ENCODE peak calls at places on chromosomes 12 and 14, in five cellular contexts. One of them, this sample, is unnamed.

GRCh38 chr12:1777798-1778197 is 42.6 kb upstream of the LRTM2 start:
- DNase-seq in fibroblast of lung: peak; percentile 73
- DNase-seq in cardiac muscle cell: no peak
- DNase-seq in GM13977: no peak
- DNase-seq in foreskin fibroblast: peak; percentile 65
- DNase-seq in this sample: no peak

GRCh38 chr12:25855716-25856115 is 102.8 kb upstream of the RASSF8 start:
- DNase-seq in fibroblast of lung: peak; percentile 26
- DNase-seq in cardiac muscle cell: no peak
- DNase-seq in GM13977: no peak
- DNase-seq in foreskin fibroblast: peak; percentile 36
- DNase-seq in this sample: no peak

GRCh38 chr14:32202941-32203882 is at the start of gene RNU6-8:
- DNase-seq in fibroblast of lung: peak; percentile 91
- DNase-seq in cardiac muscle cell: peak; percentile 97
- DNase-seq in GM13977: peak; percentile 83
- DNase-seq in foreskin fibroblast: peak; percentile 59
- DNase-seq in this sample: peak; percentile 79

GRCh38 chr14:68088463-68088862 is 268.9 kb downstream of the RAD51B start:
- DNase-seq in fibroblast of lung: peak; percentile 69
- DNase-seq in cardiac muscle cell: no peak
- DNase-seq in GM13977: no peak
- DNase-seq in foreskin fibroblast: no peak
- DNase-seq in this sample: no peak

GRCh38 chr12:51752490-51752889 is 96.0 kb downstream of the FIGNL2 start:
- DNase-seq in fibroblast of lung: peak; percentile 76
- DNase-seq in cardiac muscle cell: peak; percentile 60
- DNase-seq in GM13977: no peak
- DNase-seq in foreskin fibroblast: peak; percentile 87
- DNase-seq in this sample: no peak

GRCh38 chr12:55446334-55446733 is 2.5 kb downstream of the OR6C2 start:
- DNase-seq in fibroblast of lung: no peak
- DNase-seq in cardiac muscle cell: peak; percentile 3
- DNase-seq in GM13977: no peak
- DNase-seq in foreskin fibroblast: no peak
- DNase-seq in this sample: no peak

GRCh38 chr14:68576496-68577244 is 216.2 kb downstream of the ZFP36L1 start:
- DNase-seq in fibroblast of lung: peak; percentile 41
- DNase-seq in cardiac muscle cell: no peak
- DNase-seq in GM13977: no peak
- DNase-seq in foreskin fibroblast: peak; percentile 89
- DNase-seq in this sample: no peak

GRCh38 chr12:44206045-44206444 is 370.2 kb downstream of the TMEM117 start:
- DNase-seq in fibroblast of lung: no peak
- DNase-seq in cardiac muscle cell: no peak
- DNase-seq in GM13977: no peak
- DNase-seq in foreskin fibroblast: no peak
- DNase-seq in this sample: no peak

GRCh38 chr12:1576410-1577240 is 17.8 kb downstream of the FBXL14 start:
- DNase-seq in fibroblast of lung: peak; percentile 87
- DNase-seq in cardiac muscle cell: peak; percentile 85
- DNase-seq in GM13977: no peak
- DNase-seq in foreskin fibroblast: peak; percentile 61
- DNase-seq in this sample: no peak

GRCh38 chr12:93733928-93734327 is 56.8 kb downstream of the CRADD start:
- DNase-seq in fibroblast of lung: no peak
- DNase-seq in cardiac muscle cell: no peak
- DNase-seq in GM13977: no peak
- DNase-seq in foreskin fibroblast: no peak
- DNase-seq in this sample: no peak

GRCh38 chr14:22886500-22887259 is 3.7 kb downstream of the REM2 start:
- DNase-seq in fibroblast of lung: peak; percentile 65
- DNase-seq in cardiac muscle cell: peak; percentile 78
- DNase-seq in GM13977: peak; percentile 92
- DNase-seq in foreskin fibroblast: peak; percentile 74
- DNase-seq in this sample: peak; percentile 93

GRCh38 chr14:55123101-55123500 is 6.0 kb upstream of the LGALS3 start:
- DNase-seq in fibroblast of lung: peak; percentile 84
- DNase-seq in cardiac muscle cell: no peak
- DNase-seq in GM13977: no peak
- DNase-seq in foreskin fibroblast: peak; percentile 86
- DNase-seq in this sample: no peak

GRCh38 chr14:71229875-71230274 is 322.6 kb downstream of the PCNX1 start:
- DNase-seq in fibroblast of lung: no peak
- DNase-seq in cardiac muscle cell: no peak
- DNase-seq in GM13977: no peak
- DNase-seq in foreskin fibroblast: no peak
- DNase-seq in this sample: no peak

GRCh38 chr12:94112116-94112515 is 36.3 kb upstream of the PLXNC1 start:
- DNase-seq in fibroblast of lung: no peak
- DNase-seq in cardiac muscle cell: no peak
- DNase-seq in GM13977: no peak
- DNase-seq in foreskin fibroblast: no peak
- DNase-seq in this sample: no peak

GRCh38 chr14:102971836-102972606 is 49.6 kb downstream of the AMN start:
- DNase-seq in fibroblast of lung: no peak
- DNase-seq in cardiac muscle cell: no peak
- DNase-seq in GM13977: no peak
- DNase-seq in foreskin fibroblast: no peak
- DNase-seq in this sample: no peak

GRCh38 chr14:99971929-99972747 is 93.1 kb upstream of the EVL start:
- DNase-seq in fibroblast of lung: no peak
- DNase-seq in cardiac muscle cell: peak; percentile 53
- DNase-seq in GM13977: no peak
- DNase-seq in foreskin fibroblast: no peak
- DNase-seq in this sample: peak; percentile 53

GRCh38 chr12:51914034-51914923 is 7.0 kb downstream of the ACVRL1 start:
- DNase-seq in fibroblast of lung: no peak
- DNase-seq in cardiac muscle cell: peak; percentile 46
- DNase-seq in GM13977: no peak
- DNase-seq in foreskin fibroblast: no peak
- DNase-seq in this sample: no peak

GRCh38 chr14:104230946-104231345 is 92.6 kb downstream of the KIF26A start:
- DNase-seq in fibroblast of lung: no peak
- DNase-seq in cardiac muscle cell: no peak
- DNase-seq in GM13977: no peak
- DNase-seq in foreskin fibroblast: no peak
- DNase-seq in this sample: no peak

GRCh38 chr12:95788637-95789036 is 1.9 kb downstream of the NTN4 start:
- DNase-seq in fibroblast of lung: peak; percentile 41
- DNase-seq in cardiac muscle cell: no peak
- DNase-seq in GM13977: no peak
- DNase-seq in foreskin fibroblast: peak; percentile 47
- DNase-seq in this sample: no peak

GRCh38 chr14:100015251-100015655 is 50.0 kb upstream of the EVL start:
- DNase-seq in fibroblast of lung: peak; percentile 79
- DNase-seq in cardiac muscle cell: no peak
- DNase-seq in GM13977: peak; percentile 47
- DNase-seq in foreskin fibroblast: no peak
- DNase-seq in this sample: peak; percentile 61

GRCh38 chr14:62654641-62655040 is 390.6 kb downstream of the KCNH5 start:
- DNase-seq in fibroblast of lung: peak; percentile 65
- DNase-seq in cardiac muscle cell: no peak
- DNase-seq in GM13977: no peak
- DNase-seq in foreskin fibroblast: peak; percentile 11
- DNase-seq in this sample: no peak

GRCh38 chr14:105889666-105890473 is 363.5 kb downstream of the TMEM121 start:
- DNase-seq in fibroblast of lung: no peak
- DNase-seq in cardiac muscle cell: no peak
- DNase-seq in GM13977: no peak
- DNase-seq in foreskin fibroblast: no peak
- DNase-seq in this sample: no peak

GRCh38 chr12:113905829-113906228 is 60.3 kb downstream of the RBM19 start:
- DNase-seq in fibroblast of lung: no peak
- DNase-seq in cardiac muscle cell: no peak
- DNase-seq in GM13977: no peak
- DNase-seq in foreskin fibroblast: no peak
- DNase-seq in this sample: no peak

GRCh38 chr12:92080390-92081285 is 65.0 kb downstream of the BTG1 start:
- DNase-seq in fibroblast of lung: peak; percentile 68
- DNase-seq in cardiac muscle cell: peak; percentile 72
- DNase-seq in GM13977: no peak
- DNase-seq in foreskin fibroblast: peak; percentile 92
- DNase-seq in this sample: peak; percentile 16

GRCh38 chr14:61482348-61483206 is 161.2 kb downstream of the PRKCH start:
- DNase-seq in fibroblast of lung: no peak
- DNase-seq in cardiac muscle cell: no peak
- DNase-seq in GM13977: no peak
- DNase-seq in foreskin fibroblast: no peak
- DNase-seq in this sample: no peak

GRCh38 chr14:88181072-88181471 is 142.0 kb downstream of the KCNK10 start:
- DNase-seq in fibroblast of lung: no peak
- DNase-seq in cardiac muscle cell: no peak
- DNase-seq in GM13977: peak; percentile 49
- DNase-seq in foreskin fibroblast: no peak
- DNase-seq in this sample: peak; percentile 52

GRCh38 chr14:64174922-64175782 is 119.0 kb downstream of the ESR2 start:
- DNase-seq in fibroblast of lung: no peak
- DNase-seq in cardiac muscle cell: no peak
- DNase-seq in GM13977: no peak
- DNase-seq in foreskin fibroblast: no peak
- DNase-seq in this sample: no peak

GRCh38 chr12:45725631-45726593 is 3.6 kb upstream of the ARID2 start:
- DNase-seq in fibroblast of lung: peak; percentile 64
- DNase-seq in cardiac muscle cell: peak; percentile 45
- DNase-seq in GM13977: peak; percentile 40
- DNase-seq in foreskin fibroblast: no peak
- DNase-seq in this sample: peak; percentile 37

GRCh38 chr14:70359076-70359424 is 433 bp downstream of the COX16 start:
- DNase-seq in fibroblast of lung: no peak
- DNase-seq in cardiac muscle cell: peak; percentile 30
- DNase-seq in GM13977: peak; percentile 11
- DNase-seq in foreskin fibroblast: no peak
- DNase-seq in this sample: peak; percentile 11

GRCh38 chr14:74621556-74621955 is 9.5 kb upstream of the LTBP2 start:
- DNase-seq in fibroblast of lung: no peak
- DNase-seq in cardiac muscle cell: peak; percentile 67
- DNase-seq in GM13977: no peak
- DNase-seq in foreskin fibroblast: no peak
- DNase-seq in this sample: no peak

GRCh38 chr12:132386926-132387497 is 57.6 kb upstream of the GALNT9 start:
- DNase-seq in fibroblast of lung: no peak
- DNase-seq in cardiac muscle cell: no peak
- DNase-seq in GM13977: no peak
- DNase-seq in foreskin fibroblast: no peak
- DNase-seq in this sample: no peak

GRCh38 chr14:54450535-54450934 is 9.4 kb upstream of the CNIH1 start:
- DNase-seq in fibroblast of lung: peak; percentile 72
- DNase-seq in cardiac muscle cell: no peak
- DNase-seq in GM13977: no peak
- DNase-seq in foreskin fibroblast: peak; percentile 87
- DNase-seq in this sample: peak; percentile 51

GRCh38 chr12:67430708-67431335 is 161.7 kb downstream of the CAND1 start:
- DNase-seq in fibroblast of lung: peak; percentile 85
- DNase-seq in cardiac muscle cell: peak; percentile 28
- DNase-seq in GM13977: no peak
- DNase-seq in foreskin fibroblast: no peak
- DNase-seq in this sample: no peak
- TF ChIP-seq CTCF in fibroblast of lung: peak; percentile 41
- TF ChIP-seq CTCF in cardiac muscle cell: peak; percentile 31
- TF ChIP-seq CTCF in GM13977: no peak
- TF ChIP-seq CTCF in foreskin fibroblast: no peak
- TF ChIP-seq CTCF in this sample: no peak

GRCh38 chr12:39805651-39806050 is 186.0 kb upstream of the ABCD2 start:
- DNase-seq in fibroblast of lung: no peak
- DNase-seq in cardiac muscle cell: no peak
- DNase-seq in GM13977: no peak
- DNase-seq in foreskin fibroblast: no peak
- DNase-seq in this sample: no peak

GRCh38 chr12:39803151-39803550 is 183.5 kb upstream of the ABCD2 start:
- DNase-seq in fibroblast of lung: no peak
- DNase-seq in cardiac muscle cell: no peak
- DNase-seq in GM13977: no peak
- DNase-seq in foreskin fibroblast: no peak
- DNase-seq in this sample: no peak

GRCh38 chr12:39804479-39805241 is 185.1 kb upstream of the ABCD2 start:
- DNase-seq in fibroblast of lung: no peak
- DNase-seq in cardiac muscle cell: no peak
- DNase-seq in GM13977: no peak
- DNase-seq in foreskin fibroblast: no peak
- DNase-seq in this sample: no peak

DNA sequence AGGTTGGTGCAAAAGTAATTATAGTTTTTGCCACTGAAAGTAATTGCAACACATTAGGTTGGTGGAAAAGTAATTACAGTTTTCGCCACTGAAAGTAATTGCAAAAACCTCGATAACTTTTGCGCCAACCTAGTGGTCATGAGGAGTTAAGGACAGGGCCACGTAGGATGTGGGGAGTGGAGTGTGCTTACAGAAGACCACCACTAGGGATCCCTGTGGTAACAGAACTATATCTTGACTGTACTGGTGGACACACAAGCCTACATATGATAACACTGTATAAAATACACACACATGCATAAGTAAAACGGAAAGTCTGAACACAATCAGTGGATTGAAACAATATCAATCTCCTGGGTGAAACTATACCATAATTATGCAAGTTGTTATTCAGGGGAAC is 187.4 kb upstream of the ABCD2 start:
- DNase-seq in fibroblast of lung: no peak
- DNase-seq in cardiac muscle cell: peak; percentile 15
- DNase-seq in GM13977: no peak
- DNase-seq in foreskin fibroblast: no peak
- DNase-seq in this sample: no peak
- TF ChIP-seq CTCF in fibroblast of lung: peak; percentile 24
- TF ChIP-seq CTCF in cardiac muscle cell: peak; percentile 42
- TF ChIP-seq CTCF in GM13977: peak; percentile 23
- TF ChIP-seq CTCF in foreskin fibroblast: peak; percentile 7
- TF ChIP-seq CTCF in this sample: no peak

GRCh38 chr14:97250925-97251324 is 453.7 kb downstream of the VRK1 start:
- DNase-seq in fibroblast of lung: no peak
- DNase-seq in cardiac muscle cell: no peak
- DNase-seq in GM13977: no peak
- DNase-seq in foreskin fibroblast: no peak
- DNase-seq in this sample: no peak

GRCh38 chr14:97248973-97249372 is 451.8 kb downstream of the VRK1 start:
- DNase-seq in fibroblast of lung: no peak
- DNase-seq in cardiac muscle cell: no peak
- DNase-seq in GM13977: no peak
- DNase-seq in foreskin fibroblast: no peak
- DNase-seq in this sample: no peak

GRCh38 chr14:97253756-97254155 is 456.6 kb downstream of the VRK1 start:
- DNase-seq in fibroblast of lung: no peak
- DNase-seq in cardiac muscle cell: no peak
- DNase-seq in GM13977: no peak
- DNase-seq in foreskin fibroblast: no peak
- DNase-seq in this sample: no peak

GRCh38 chr14:97246648-97247047 is 449.5 kb downstream of the VRK1 start:
- DNase-seq in fibroblast of lung: no peak
- DNase-seq in cardiac muscle cell: no peak
- DNase-seq in GM13977: no peak
- DNase-seq in foreskin fibroblast: no peak
- DNase-seq in this sample: no peak

GRCh38 chr14:97251423-97252155 is 454.4 kb downstream of the VRK1 start:
- DNase-seq in fibroblast of lung: no peak
- DNase-seq in cardiac muscle cell: no peak
- DNase-seq in GM13977: no peak
- DNase-seq in foreskin fibroblast: no peak
- DNase-seq in this sample: no peak
- TF ChIP-seq CTCF in fibroblast of lung: no peak
- TF ChIP-seq CTCF in cardiac muscle cell: no peak
- TF ChIP-seq CTCF in GM13977: no peak
- TF ChIP-seq CTCF in foreskin fibroblast: no peak
- TF ChIP-seq CTCF in this sample: no peak

GRCh38 chr14:34912182-34912581 is 37.0 kb upstream of the BAZ1A start:
- DNase-seq in fibroblast of lung: no peak
- DNase-seq in cardiac muscle cell: no peak
- DNase-seq in GM13977: no peak
- DNase-seq in foreskin fibroblast: no peak
- DNase-seq in this sample: no peak
- TF ChIP-seq CTCF in fibroblast of lung: no peak
- TF ChIP-seq CTCF in cardiac muscle cell: peak; percentile 2
- TF ChIP-seq CTCF in GM13977: no peak
- TF ChIP-seq CTCF in foreskin fibroblast: no peak
- TF ChIP-seq CTCF in this sample: no peak